ENCODE peak calls at places on chromosomes 5 and 9, in four cellular contexts. One of them, this sample, is unnamed.

GRCh38 chr9:69346596-69347390 is 21.8 kb downstream of the ENTREP1 start:
- DNase-seq in PC-9: peak; percentile 66
- DNase-seq in cardiac muscle cell: peak; percentile 17
- DNase-seq in EL: peak; percentile 31
- DNase-seq in this sample: no peak

GRCh38 chr9:83125671-83126070 is 62.7 kb upstream of the RASEF start:
- DNase-seq in EL: no peak
- DNase-seq in cardiac muscle cell: no peak
- DNase-seq in PC-9: no peak
- DNase-seq in this sample: no peak

GRCh38 chr5:103744159-103744558 is 181.6 kb upstream of the NUDT12 start:
- DNase-seq in cardiac muscle cell: peak; percentile 53
- DNase-seq in EL: peak; percentile 42
- DNase-seq in PC-9: no peak
- DNase-seq in this sample: no peak

GRCh38 chr5:96287181-96287580 is 145.9 kb downstream of the PCSK1 start:
- DNase-seq in PC-9: no peak
- DNase-seq in cardiac muscle cell: no peak
- DNase-seq in EL: no peak
- DNase-seq in this sample: no peak

GRCh38 chr5:127518319-127518621 is 830 bp downstream of the PRRC1 start:
- DNase-seq in cardiac muscle cell: no peak
- DNase-seq in PC-9: no peak
- DNase-seq in EL: no peak
- DNase-seq in this sample: no peak

GRCh38 chr5:135438712-135439111 is 8.4 kb downstream of the DCANP1 start:
- DNase-seq in PC-9: no peak
- DNase-seq in EL: no peak
- DNase-seq in cardiac muscle cell: no peak
- DNase-seq in this sample: no peak

GRCh38 chr9:21974542-21975409 is 19.4 kb downstream of the CDKN2A start:
- DNase-seq in cardiac muscle cell: peak; percentile 30
- DNase-seq in PC-9: peak; percentile 72
- DNase-seq in EL: peak; percentile 96
- DNase-seq in this sample: no peak

GRCh38 chr5:32651089-32651488 is 60.0 kb upstream of the NPR3 start:
- DNase-seq in PC-9: peak; percentile 3
- DNase-seq in cardiac muscle cell: no peak
- DNase-seq in EL: no peak
- DNase-seq in this sample: no peak

GRCh38 chr5:133286483-133286882 is 234.7 kb downstream of the HSPA4 start:
- DNase-seq in EL: no peak
- DNase-seq in PC-9: no peak
- DNase-seq in cardiac muscle cell: no peak
- DNase-seq in this sample: no peak

GRCh38 chr5:138654281-138654867 is 79.2 kb upstream of the HSPA9 start:
- DNase-seq in EL: peak; percentile 85
- DNase-seq in PC-9: peak; percentile 64
- DNase-seq in cardiac muscle cell: peak; percentile 42
- DNase-seq in this sample: no peak

GRCh38 chr9:89080193-89080592 is 88.9 kb downstream of the S1PR3 start:
- DNase-seq in EL: no peak
- DNase-seq in cardiac muscle cell: peak; percentile 84
- DNase-seq in PC-9: no peak
- DNase-seq in this sample: peak; percentile 61

GRCh38 chr5:52770287-52770939 is 17.3 kb upstream of the ITGA1 start:
- DNase-seq in EL: no peak
- DNase-seq in PC-9: no peak
- DNase-seq in cardiac muscle cell: no peak
- DNase-seq in this sample: no peak